ENCODE peak calls at places on chromosomes 5 and 9, in six cellular contexts. V is RWPE1, A is Right ventricle myocardium superior, Q is fibroblast of villous mesenchyme, I is mammary epithelial cell, B is GM20000. U is an unnamed sample.

GRCh38 chr5:14142202-14142855 is 813 bp upstream of the TRIO start:
- DNase-seq in V (no peak), A (no peak), Q (peak; percentile 55), I (peak; percentile 31), B (no peak), U (no peak)

GRCh38 chr5:131068893-131069643 is 96.0 kb downstream of the HINT1 start:
- DNase-seq in V (no peak), A (no peak), Q (no peak), I (no peak), B (peak; percentile 34), U (peak; percentile 44)

GRCh38 chr5:10577371-10578291 is 13.8 kb downstream of the ANKRD33B start:
- DNase-seq in V (no peak), A (no peak), Q (no peak), I (no peak), B (no peak), U (no peak)

GRCh38 chr9:17813798-17814197 is 234.9 kb downstream of the SH3GL2 start:
- DNase-seq in V (no peak), A (no peak), Q (no peak), I (no peak), B (no peak), U (no peak)

GRCh38 chr5:134547579-134547978 is 22.1 kb downstream of the JADE2 start:
- DNase-seq in V (peak; percentile 75), A (no peak), Q (peak; percentile 82), I (peak; percentile 29), B (no peak), U (no peak)

GRCh38 chr5:145811834-145812625 is 23.1 kb downstream of the PRELID2 start:
- DNase-seq in V (no peak), A (no peak), Q (peak; percentile 53), I (peak; percentile 31), B (no peak), U (no peak)

GRCh38 chr5:53169933-53170332 is 60.4 kb upstream of the MOCS2 start:
- DNase-seq in V (no peak), A (no peak), Q (no peak), I (no peak), B (no peak), U (no peak)

GRCh38 chr9:109751253-109751652 is 28.7 kb upstream of the PALM2AKAP2 start:
- DNase-seq in V (no peak), A (no peak), Q (no peak), I (no peak), B (no peak), U (no peak)

GRCh38 chr5:164013077-164013670 is 507.8 kb downstream of the MAT2B start:
- DNase-seq in V (peak; percentile 40), A (no peak), Q (peak; percentile 76), I (peak; percentile 51), B (peak; percentile 47), U (peak; percentile 24)

GRCh38 chr5:100780376-100780870 is 122.7 kb downstream of the ST8SIA4 start:
- DNase-seq in V (no peak), A (no peak), Q (no peak), I (no peak), B (peak; percentile 49), U (peak; percentile 33)

GRCh38 chr5:2293906-2294305 is 411.2 kb upstream of the IRX4 start:
- DNase-seq in V (peak; percentile 11), A (no peak), Q (no peak), I (no peak), B (no peak), U (no peak)

GRCh38 chr9:129750010-129750409 is 2.8 kb downstream of the PTGES start:
- DNase-seq in V (peak; percentile 94), A (no peak), Q (peak; percentile 65), I (peak; percentile 73), B (no peak), U (no peak)

GRCh38 chr5:81626524-81626923 is 124.4 kb downstream of the SSBP2 start:
- DNase-seq in V (peak; percentile 88), A (no peak), Q (peak; percentile 64), I (peak; percentile 78), B (no peak), U (no peak)

GRCh38 chr9:86324308-86324707 is 29.9 kb downstream of the TUT7 start:
- DNase-seq in V (no peak), A (no peak), Q (peak; percentile 63), I (no peak), B (peak; percentile 41), U (peak; percentile 15)

GRCh38 chr5:126438871-126439270 is 15.7 kb downstream of the GRAMD2B start:
- DNase-seq in V (no peak), A (no peak), Q (no peak), I (no peak), B (no peak), U (no peak)

GRCh38 chr5:154097031-154097430 is 58.3 kb downstream of the MFAP3 start:
- DNase-seq in V (no peak), A (no peak), Q (no peak), I (peak; percentile 17), B (no peak), U (no peak)

GRCh38 chr5:122515709-122516431 is 203.8 kb downstream of the SNCAIP start:
- DNase-seq in V (peak; percentile 69), A (no peak), Q (peak; percentile 75), I (peak; percentile 39), B (peak; percentile 52), U (peak; percentile 45)

GRCh38 chr5:75048457-75048953 is 3.9 kb downstream of the GCNT4 start:
- DNase-seq in V (no peak), A (no peak), Q (peak; percentile 75), I (no peak), B (peak; percentile 42), U (no peak)

GRCh38 chr5:157513182-157513581 is 53.2 kb downstream of the NIPAL4 start:
- DNase-seq in V (no peak), A (no peak), Q (no peak), I (no peak), B (no peak), U (no peak)

GRCh38 chr5:59328801-59329296 is 564.7 kb downstream of the PDE4D start:
- DNase-seq in V (no peak), A (peak; percentile 46), Q (peak; percentile 40), I (peak; percentile 25), B (no peak), U (no peak)

GRCh38 chr5:142360607-142361120 is 35.8 kb upstream of the SPRY4 start:
- DNase-seq in V (peak; percentile 48), A (no peak), Q (peak; percentile 68), I (no peak), B (no peak), U (no peak)

GRCh38 chr9:75265525-75265972 is 177.2 kb downstream of the OSTF1 start:
- DNase-seq in V (peak; percentile 48), A (no peak), Q (peak; percentile 42), I (peak; percentile 27), B (peak; percentile 44), U (peak; percentile 41)

GRCh38 chr9:107707419-107707837 is 217.9 kb upstream of the KLF4 start:
- DNase-seq in V (peak; percentile 94), A (no peak), Q (peak; percentile 99), I (peak; percentile 92), B (no peak), U (no peak)

GRCh38 chr5:90017236-90017635 is 392.3 kb downstream of the CETN3 start:
- DNase-seq in V (no peak), A (no peak), Q (no peak), I (no peak), B (no peak), U (no peak)

GRCh38 chr5:45262061-45262590 is 434.1 kb downstream of the HCN1 start:
- DNase-seq in V (no peak), A (no peak), Q (no peak), I (no peak), B (no peak), U (no peak)

GRCh38 chr5:95441631-95442030 is 50.5 kb downstream of the FAM81B start:
- DNase-seq in V (no peak), A (no peak), Q (no peak), I (no peak), B (no peak), U (no peak)

GRCh38 chr5:168603776-168604175 is 24.6 kb upstream of the PANK3 start:
- DNase-seq in V (no peak), A (no peak), Q (peak; percentile 21), I (peak; percentile 11), B (no peak), U (no peak)

GRCh38 chr5:172534229-172535169 is 80.2 kb upstream of the SH3PXD2B start:
- DNase-seq in V (peak; percentile 61), A (no peak), Q (no peak), I (peak; percentile 54), B (no peak), U (no peak)